ENCODE peak calls at places on chromosomes 2 and 18, in eight cellular contexts. T is left ventricle myocardium inferior, W is adrenal gland, V is epithelial cell of esophagus, H is AG10803, A is neural crest cell, X is right lobe of liver, U is uterus. D is an unnamed sample.

GRCh38 chr2:189679224-189679623 is 4.8 kb downstream of the ANKAR start:
- DNase-seq in T (no peak), W (no peak), V (no peak), H (no peak), A (no peak), X (no peak), U (no peak), D (no peak)

GRCh38 chr18:63169853-63170252 is 149.7 kb downstream of the BCL2 start:
- DNase-seq in T (no peak), W (no peak), V (no peak), H (no peak), A (no peak), X (no peak), U (no peak), D (no peak)

GRCh38 chr2:144511222-144511855 is 8.6 kb downstream of the ZEB2 start:
- DNase-seq in T (no peak), W (no peak), V (no peak), H (no peak), A (no peak), X (no peak), U (no peak), D (no peak)

GRCh38 chr2:75788925-75789324 is 78.2 kb upstream of the GCFC2 start:
- DNase-seq in T (no peak), W (no peak), V (peak), H (no peak), A (no peak), X (no peak), U (no peak), D (no peak)

GRCh38 chr2:1546023-1546591 is 132.8 kb downstream of the TPO start:
- DNase-seq in T (no peak), W (peak), V (peak), H (peak), A (peak), X (no peak), U (peak), D (peak)

GRCh38 chr2:85409719-85410583 is at the start of gene CAPG:
- DNase-seq in T (peak), W (no peak), V (peak), H (no peak), A (no peak), X (peak), U (peak), D (no peak)

GRCh38 chr2:133888107-133888506 is 319.8 kb upstream of the NCKAP5 start:
- DNase-seq in T (no peak), W (no peak), V (no peak), H (no peak), A (no peak), X (no peak), U (no peak), D (no peak)

GRCh38 chr2:84458436-84459027 is 548 bp downstream of the SUCLG1 start:
- DNase-seq in T (no peak), W (peak), V (peak), H (peak), A (no peak), X (no peak), U (no peak), D (no peak)

GRCh38 chr2:235008584-235009044 is 56.8 kb downstream of the SH3BP4 start:
- DNase-seq in T (no peak), W (no peak), V (peak), H (no peak), A (no peak), X (no peak), U (no peak), D (no peak)

GRCh38 chr2:219706823-219707281 is 79.4 kb downstream of the SLC4A3 start:
- DNase-seq in T (no peak), W (no peak), V (peak), H (no peak), A (no peak), X (no peak), U (no peak), D (no peak)

GRCh38 chr18:961644-962355 is 57.1 kb downstream of the ADCYAP1 start:
- DNase-seq in T (peak), W (peak), V (peak), H (peak), A (peak), X (no peak), U (peak), D (peak)

GRCh38 chr2:37316181-37316580 is 8.5 kb downstream of the PRKD3 start:
- DNase-seq in T (no peak), W (no peak), V (no peak), H (no peak), A (no peak), X (no peak), U (no peak), D (no peak)

GRCh38 chr2:207704031-207704430 is 7.4 kb upstream of the CCNYL1 start:
- DNase-seq in T (no peak), W (no peak), V (no peak), H (no peak), A (no peak), X (no peak), U (no peak), D (no peak)

GRCh38 chr18:8140841-8141501 is 468.3 kb upstream of the RAB12 start:
- DNase-seq in T (peak), W (peak), V (peak), H (peak), A (no peak), X (no peak), U (peak), D (no peak)

GRCh38 chr2:169693344-169693743 is 861 bp downstream of the CFAP210 start:
- DNase-seq in T (no peak), W (no peak), V (no peak), H (no peak), A (no peak), X (no peak), U (no peak), D (no peak)
- TF ChIP-seq CTCF in T (peak), W (no peak), V (no peak), H (no peak), A (no peak), X (no peak), U (no peak), D (no peak)

DNA sequence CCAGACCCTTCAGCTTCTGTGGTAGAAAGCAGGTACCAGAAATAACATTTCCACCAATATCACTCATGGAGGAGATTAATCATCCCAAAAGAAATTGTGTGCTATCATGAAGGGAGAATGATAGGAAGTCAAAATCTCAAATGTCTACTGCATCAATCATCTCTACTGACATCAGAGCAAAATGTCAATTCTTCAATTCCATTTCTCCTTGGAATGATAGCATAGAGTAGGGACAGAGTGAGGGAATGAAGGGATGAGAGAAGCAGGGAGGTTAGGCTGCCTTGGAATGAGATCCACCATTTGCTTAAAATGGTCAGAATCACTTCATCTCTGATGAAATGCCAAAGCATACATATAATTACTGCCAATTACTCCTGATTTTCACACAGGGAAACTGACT is 371.8 kb upstream of the ACVR2A start:
- DNase-seq in T (no peak), W (no peak), V (no peak), H (no peak), A (no peak), X (no peak), U (no peak), D (no peak)
- TF ChIP-seq CTCF in T (no peak), W (no peak), V (no peak), H (no peak), A (no peak), X (no peak), U (no peak), D (no peak)

GRCh38 chr2:58405341-58405740 is 164.2 kb upstream of the FANCL start:
- DNase-seq in T (no peak), W (no peak), V (no peak), H (no peak), A (no peak), X (no peak), U (no peak), D (no peak)
- TF ChIP-seq CTCF in T (no peak), W (no peak), V (no peak), H (no peak), A (no peak), X (no peak), U (no peak), D (no peak)

GRCh38 chr2:46490521-46491141 is 11.3 kb downstream of the TMEM247 start:
- DNase-seq in T (peak), W (peak), V (no peak), H (peak), A (peak), X (peak), U (peak), D (no peak)
- TF ChIP-seq CTCF in T (peak), W (no peak), V (no peak), H (peak), A (no peak), X (no peak), U (peak), D (no peak)

DNA sequence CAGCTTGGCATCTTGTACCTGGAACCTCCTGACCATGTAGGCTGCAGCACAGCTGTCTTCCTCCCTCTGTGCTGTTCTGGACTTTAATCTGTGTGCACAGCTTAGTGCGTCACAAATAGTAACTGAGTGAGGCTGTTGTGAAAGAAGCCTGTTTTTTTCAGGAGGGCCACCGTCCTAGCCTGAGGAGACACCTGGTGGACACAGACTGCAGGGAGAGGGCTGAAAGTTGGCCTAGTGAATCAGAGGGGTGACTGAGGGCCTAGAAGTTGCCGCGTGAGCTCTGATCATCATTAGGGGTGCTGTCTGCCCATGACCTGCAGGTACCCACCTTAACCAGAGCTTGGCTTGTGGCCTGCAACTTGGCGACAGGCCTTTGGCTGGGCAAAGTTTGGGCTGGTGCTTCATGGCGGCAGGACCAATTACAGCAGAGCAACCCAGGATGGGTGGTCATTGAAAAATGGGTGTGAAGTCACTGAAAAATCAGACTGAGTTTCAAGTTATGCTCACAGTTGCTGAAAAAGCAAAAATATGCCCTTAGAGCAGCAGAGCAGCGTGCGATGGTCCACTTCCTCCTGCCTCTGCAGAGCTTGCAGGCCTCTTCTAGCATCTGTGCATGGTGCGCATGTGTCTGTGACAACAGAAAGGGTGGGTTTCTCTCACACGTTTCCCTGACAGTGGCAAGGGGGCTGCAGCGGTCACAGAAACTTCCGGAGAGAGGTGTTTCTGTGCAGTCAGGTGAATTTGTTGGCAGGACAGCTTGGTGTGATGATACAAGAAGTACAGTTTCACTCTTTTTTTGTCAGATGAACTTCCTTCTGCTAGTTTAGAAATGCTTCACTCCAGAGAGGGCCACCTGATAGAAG is 9.6 kb downstream of the GDF7 start:
- DNase-seq in T (no peak), W (no peak), V (no peak), H (no peak), A (no peak), X (peak), U (no peak), D (no peak)
- TF ChIP-seq CTCF in T (peak), W (no peak), V (peak), H (no peak), A (no peak), X (peak), U (no peak), D (no peak)

GRCh38 chr2:77007668-77008067 is 514.5 kb downstream of the LRRTM4 start:
- DNase-seq in T (no peak), W (no peak), V (no peak), H (no peak), A (no peak), X (no peak), U (no peak), D (no peak)
- TF ChIP-seq CTCF in T (no peak), W (no peak), V (no peak), H (no peak), A (no peak), X (no peak), U (no peak), D (no peak)

DNA sequence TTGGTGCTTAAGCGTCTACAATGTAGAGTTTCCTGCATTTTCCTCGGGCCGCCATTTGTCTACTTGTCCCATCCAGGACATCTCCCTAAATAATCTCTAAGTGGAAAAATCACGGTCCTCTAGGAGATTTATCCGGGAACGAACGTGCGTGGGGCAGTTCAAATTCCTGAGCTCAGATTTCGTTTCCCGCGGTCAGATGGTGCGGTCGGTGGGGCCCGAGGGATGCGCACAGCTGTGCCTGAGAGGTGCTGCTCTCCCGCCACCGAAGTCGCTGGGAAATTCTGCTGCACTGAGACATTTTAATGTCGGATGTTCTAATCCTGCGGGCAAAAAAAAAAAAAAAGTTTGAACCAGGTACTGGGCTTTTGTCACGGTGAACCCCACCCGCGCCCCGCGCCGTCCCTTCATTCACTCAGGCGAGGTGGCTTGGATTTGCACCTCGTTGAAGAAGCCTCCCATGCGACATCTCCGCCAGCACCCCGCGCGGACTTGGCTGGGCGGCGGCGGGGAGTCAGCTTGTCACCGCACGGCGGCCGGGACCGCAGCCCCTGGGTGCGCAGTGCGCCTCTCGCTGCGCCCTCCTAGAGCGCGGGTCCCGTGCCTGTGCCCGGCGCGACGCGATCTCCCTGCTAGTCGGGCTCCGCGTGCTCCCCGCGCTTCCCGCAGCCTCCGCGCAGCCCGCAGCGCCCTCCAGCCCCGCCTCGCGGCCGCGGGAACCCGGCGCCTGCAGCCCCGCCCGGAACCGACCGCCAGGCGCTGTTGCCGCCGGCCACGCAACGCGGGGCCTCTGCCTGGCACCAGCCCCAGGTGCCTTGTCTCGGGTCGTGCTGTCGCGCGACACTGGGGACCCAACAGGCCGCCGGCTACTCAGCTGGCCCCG is 192.0 kb upstream of the TCF4 start:
- DNase-seq in T (peak), W (peak), V (peak), H (peak), A (peak), X (peak), U (peak), D (peak)
- TF ChIP-seq CTCF in T (peak), W (no peak), V (no peak), H (no peak), A (peak), X (no peak), U (no peak), D (no peak)

GRCh38 chr18:79934311-79935097 is 16.9 kb downstream of the SLC66A2 start:
- DNase-seq in T (peak), W (peak), V (no peak), H (no peak), A (no peak), X (peak), U (peak), D (no peak)
- TF ChIP-seq CTCF in T (peak), W (no peak), V (peak), H (no peak), A (no peak), X (peak), U (no peak), D (no peak)

D was measured in nephron progenitor cell.